ENCODE peak calls at places on chromosome 6, in four cellular contexts. Q is mesendoderm, K is K562, G is BE2C. B is an unnamed sample. For H3K4me1 and H3K27me3, the result is how much of the 10 kb centered on the place peaks cover.

GRCh38 chr6:45378324-45378926 is 691 bp upstream of the SUPT3H start:
- DNase-seq in Q (no peak), K (peak), G (no peak), B (no peak)

GRCh38 chr6:21893778-21894177 is 300.2 kb downstream of the SOX4 start:
- DNase-seq in Q (no peak), K (no peak), G (no peak), B (no peak)

GRCh38 chr6:104959453-104959858 is 2.5 kb downstream of the LIN28B start:
- DNase-seq in Q (peak), K (no peak), G (no peak), B (peak)

GRCh38 chr6:150368762-150369161 is at the start of gene IYD:
- DNase-seq in Q (no peak), K (no peak), G (no peak), B (no peak)

GRCh38 chr6:24838081-24838480 is 39.4 kb upstream of the ARMH2 start:
- DNase-seq in Q (no peak), K (no peak), G (no peak), B (no peak)

GRCh38 chr6:40587240-40588069 is at the start of gene LRFN2:
- DNase-seq in Q (peak), K (peak), G (peak), B (peak)

GRCh38 chr6:12963566-12963965 is 247.0 kb downstream of the PHACTR1 start:
- DNase-seq in Q (no peak), K (no peak), G (no peak), B (no peak)

GRCh38 chr6:52416629-52417151 is 3.5 kb upstream of the EFHC1 start:
- DNase-seq in Q (peak), K (peak), G (peak), B (peak)

GRCh38 chr6:106702451-106703110 is 73.2 kb downstream of the QRSL1 start:
- DNase-seq in Q (no peak), K (no peak), G (peak), B (no peak)

GRCh38 chr6:125947581-125947980 is 9.0 kb upstream of the HINT3 start:
- DNase-seq in Q (no peak), K (no peak), G (no peak), B (no peak)

GRCh38 chr6:114049367-114049966 is 78.5 kb upstream of the HDAC2 start:
- DNase-seq in Q (peak), K (no peak), G (no peak), B (no peak)

GRCh38 chr6:136846046-136846445 is 23.7 kb downstream of the PEX7 start:
- DNase-seq in Q (peak), K (peak), G (peak), B (peak)

GRCh38 chr6:150299873-150300485 is 68.8 kb upstream of the IYD start:
- DNase-seq in Q (no peak), K (no peak), G (no peak), B (no peak)

GRCh38 chr6:155201461-155202226 is 62.2 kb upstream of the CLDN20 start:
- DNase-seq in Q (no peak), K (no peak), G (no peak), B (peak)

GRCh38 chr6:164303092-164304007 is 888.8 kb downstream of the QKI start:
- DNase-seq in Q (peak), K (no peak), G (no peak), B (no peak)

GRCh38 chr6:18405477-18406293 is 18.5 kb downstream of the RNF144B start:
- DNase-seq in Q (peak), K (no peak), G (no peak), B (no peak)

GRCh38 chr6:138869343-138869742 is 73.5 kb downstream of the ECT2L start:
- DNase-seq in Q (peak), K (no peak), G (no peak), B (no peak)

GRCh38 chr6:2110504-2110903 is 134.9 kb downstream of the GMDS start:
- DNase-seq in Q (no peak), K (no peak), G (no peak), B (no peak)

GRCh38 chr6:37051138-37052026 is 45.9 kb downstream of the FGD2 start:
- DNase-seq in Q (peak), K (peak), G (peak), B (peak)

GRCh38 chr6:159969921-159970320 is 1.0 kb downstream of the IGF2R start:
- DNase-seq in Q (peak), K (no peak), G (peak), B (peak)

GRCh38 chr6:160767019-160767646 is 65.1 kb downstream of the PLG start:
- DNase-seq in Q (peak), K (peak), G (peak), B (peak)

GRCh38 chr6:741410-742339 is 48.7 kb upstream of the EXOC2 start:
- DNase-seq in Q (no peak), K (no peak), G (no peak), B (no peak)

DNA sequence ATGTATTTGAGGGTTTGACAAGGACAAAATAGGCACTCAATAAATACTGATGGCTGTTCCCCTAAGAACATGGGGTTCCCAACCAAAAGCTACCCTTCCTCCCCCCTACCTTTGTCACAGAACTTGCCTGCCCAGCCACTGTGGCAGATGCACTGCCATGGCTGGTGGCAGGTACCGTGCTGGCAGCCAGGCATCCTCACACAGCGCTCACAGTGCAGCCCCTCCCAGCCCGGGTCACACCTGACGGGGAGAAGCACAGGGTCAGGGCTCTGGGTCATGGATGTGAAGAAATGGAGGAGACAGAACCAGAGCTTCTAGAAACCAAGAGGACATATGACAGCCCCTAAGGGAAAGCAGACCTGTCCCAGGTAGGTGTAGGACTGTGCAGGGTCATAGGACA is 2.5 kb downstream of the DLK2 start:
- DNase-seq in Q (no peak), K (no peak), G (no peak), B (no peak)
- H3K4me1 ChIP-seq in Q (under half), K (under half), G (under half), B (under half)

DNA sequence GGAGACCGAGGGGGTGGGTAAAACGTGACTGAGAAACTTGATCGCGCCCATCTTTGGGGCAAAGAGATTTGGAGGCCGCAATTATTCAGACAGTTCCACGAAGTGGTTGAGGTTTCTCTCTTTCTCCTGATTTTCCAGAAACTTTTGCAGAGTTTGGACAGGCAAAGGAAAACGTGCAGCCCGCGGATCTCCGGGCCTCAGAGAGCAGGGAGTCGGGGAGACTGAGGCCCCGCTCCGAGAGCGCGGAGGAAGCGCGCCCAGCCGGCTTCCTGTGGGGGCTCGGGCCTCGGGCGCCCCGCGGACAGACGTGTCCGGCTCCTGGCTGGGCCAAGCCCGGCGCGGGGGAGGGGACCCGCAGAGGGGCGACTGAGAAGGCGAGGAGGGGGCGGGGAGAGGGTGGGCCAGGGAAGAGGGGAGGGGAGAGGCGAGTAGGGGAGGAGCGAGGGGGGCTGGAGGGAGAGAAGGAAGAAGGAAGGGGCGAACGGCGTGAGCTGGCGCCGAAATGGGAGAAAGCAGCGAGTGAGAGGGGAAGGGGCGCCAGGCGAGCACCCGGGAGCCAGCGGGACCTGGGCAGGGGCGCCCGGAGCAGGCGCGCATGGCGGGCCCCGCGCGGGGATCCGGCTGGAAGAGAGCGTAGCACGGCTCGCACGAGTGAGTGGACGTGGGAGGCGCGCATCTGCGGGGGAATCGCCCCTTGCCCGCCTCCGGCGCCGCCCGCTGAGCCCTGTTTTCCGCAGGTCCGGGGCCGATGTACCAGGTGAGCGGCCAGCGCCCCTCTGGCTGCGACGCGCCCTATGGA is at the start of gene MDFI:
- DNase-seq in Q (peak), K (no peak), G (no peak), B (peak)
- H3K27me3 ChIP-seq in Q (under half), K (half or more), G (under half), B (under half)

DNA sequence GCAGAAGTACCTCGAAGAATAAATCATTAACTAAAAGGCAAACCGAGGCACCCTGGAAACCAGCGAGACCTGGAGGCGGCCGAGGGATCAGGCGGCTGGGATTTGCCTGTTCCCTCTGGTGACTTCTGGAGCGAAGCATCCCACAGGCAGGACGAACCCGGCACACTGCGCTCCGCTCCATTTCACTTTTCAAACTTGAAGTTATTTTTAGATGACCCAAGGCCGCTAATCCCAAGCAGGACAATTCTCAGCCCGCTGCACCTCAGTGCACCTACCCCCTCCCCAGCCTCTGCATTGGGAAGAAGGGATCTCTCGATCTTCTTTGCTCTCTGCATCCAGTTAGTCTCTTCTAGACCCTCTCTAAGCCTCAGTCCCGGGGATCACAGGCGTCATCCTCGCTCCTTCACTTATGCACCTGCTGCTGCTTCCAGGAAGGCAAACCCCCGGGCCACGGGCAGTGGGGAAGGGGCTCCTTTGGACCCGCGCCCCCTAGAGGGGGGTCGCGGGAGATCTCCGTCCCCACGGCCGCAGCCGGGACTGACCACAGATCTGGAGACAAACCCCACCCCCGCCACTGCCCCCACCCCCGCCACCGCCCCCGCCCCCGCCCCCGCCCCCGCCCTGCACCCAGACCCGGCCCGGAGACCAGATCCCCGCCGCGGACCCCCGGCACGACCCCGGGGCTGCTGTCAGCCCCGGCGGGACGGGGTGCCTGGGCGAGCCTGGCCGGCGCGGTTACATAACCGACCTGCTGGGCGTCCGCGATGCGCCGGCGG is 636 bp downstream of the RCAN2 start:
- DNase-seq in Q (peak), K (peak), G (peak), B (peak)
- H3K4me3 ChIP-seq in Q (peak), K (no peak), G (peak), B (peak)

GRCh38 chr6:116397960-116398359 is 27.2 kb downstream of the DSE start:
- DNase-seq in Q (no peak), K (no peak), G (no peak), B (no peak)

GRCh38 chr6:116399287-116399686 is 28.5 kb downstream of the DSE start:
- DNase-seq in Q (no peak), K (no peak), G (no peak), B (no peak)

GRCh38 chr6:116402108-116402507 is 31.4 kb downstream of the DSE start:
- DNase-seq in Q (no peak), K (no peak), G (no peak), B (no peak)

GRCh38 chr6:116398366-116399005 is 27.7 kb downstream of the DSE start:
- DNase-seq in Q (no peak), K (no peak), G (no peak), B (no peak)

GRCh38 chr6:116400376-116400775 is 29.6 kb downstream of the DSE start:
- DNase-seq in Q (no peak), K (no peak), G (no peak), B (no peak)
- H3K4me1 ChIP-seq in Q (under half), K (under half), G (under half), B (under half)

GRCh38 chr6:50832912-50833311 is 14.2 kb downstream of the TFAP2B start:
- DNase-seq in Q (no peak), K (no peak), G (no peak), B (no peak)
- H3K27me3 ChIP-seq in Q (half or more), K (under half), G (under half), B (under half)

GRCh38 chr6:133827766-133828165 is 61.1 kb upstream of the TCF21 start:
- DNase-seq in Q (no peak), K (no peak), G (no peak), B (no peak)
- H3K4me3 ChIP-seq in Q (no peak), K (no peak), G (no peak), B (no peak)

GRCh38 chr6:128713461-128713860 is 169.5 kb upstream of the LAMA2 start:
- DNase-seq in Q (no peak), K (no peak), G (no peak), B (no peak)
- H3K4me1 ChIP-seq in Q (under half), K (under half), G (under half), B (under half)

GRCh38 chr6:39065561-39065960 is 17.0 kb downstream of the GLP1R start:
- DNase-seq in Q (no peak), K (no peak), G (no peak), B (no peak)
- H3K27me3 ChIP-seq in Q (under half), K (under half), G (under half), B (under half)

B was measured in HAP-1.